ENCODE peak calls at places on chromosome 19, in nine cellular contexts. T, C, O, A, D, W, R, Y and F are unnamed samples. For H3K27me3, the result is how much of the 10 kb centered on the place peaks cover.

GRCh38 chr19:460877-461609 is at the start of gene SHC2:
- DNase-seq in T (peak), O (no peak), D (no peak), W (no peak), A (no peak), C (no peak), Y (no peak), R (no peak), F (no peak)

GRCh38 chr19:51702103-51702753 is 9.1 kb downstream of the SPACA6 start:
- DNase-seq in D (peak), A (peak), Y (no peak), R (no peak), C (peak), W (no peak), T (peak), O (peak), F (peak)

GRCh38 chr19:14979136-14979497 is 547 bp downstream of the SLC1A6 start:
- DNase-seq in D (no peak), O (no peak), R (no peak), T (no peak), Y (no peak), C (no peak), A (no peak), W (no peak), F (no peak)

GRCh38 chr19:42252365-42253244 is 2.3 kb downstream of the ERF start:
- DNase-seq in C (peak), O (no peak), T (peak), W (no peak), A (no peak), R (peak), D (peak), Y (no peak), F (no peak)

GRCh38 chr19:49809155-49809986 is 3.7 kb downstream of the FUZ start:
- DNase-seq in C (peak), O (peak), D (no peak), R (no peak), T (peak), A (peak), Y (peak), W (no peak), F (peak)

GRCh38 chr19:2983351-2984195 is 6.2 kb downstream of the TLE6 start:
- DNase-seq in D (peak), Y (peak), O (no peak), T (peak), R (peak), A (peak), C (peak), W (no peak), F (no peak)

GRCh38 chr19:9796113-9796773 is 22.6 kb downstream of the FBXL12 start:
- DNase-seq in R (peak), C (peak), A (peak), D (peak), O (peak), Y (peak), W (peak), T (peak), F (peak)

GRCh38 chr19:10838377-10838776 is 2.4 kb upstream of the TMED1 start:
- DNase-seq in O (no peak), W (no peak), D (no peak), A (no peak), C (no peak), R (no peak), Y (no peak), T (no peak), F (no peak)

GRCh38 chr19:38717051-38717450 is 27.2 kb downstream of the CAPN12 start:
- DNase-seq in R (no peak), W (no peak), T (no peak), O (no peak), Y (no peak), C (no peak), D (no peak), A (no peak), F (no peak)

GRCh38 chr19:42601811-42602443 is 7.2 kb upstream of the CEACAM8 start:
- DNase-seq in R (peak), D (no peak), Y (peak), T (no peak), W (no peak), O (no peak), C (peak), A (no peak), F (no peak)

GRCh38 chr19:53908933-53909415 is at the start of gene CACNG7:
- DNase-seq in C (peak), D (no peak), W (no peak), A (no peak), R (no peak), Y (no peak), O (no peak), T (no peak), F (no peak)

GRCh38 chr19:49491030-49491803 is 3.8 kb downstream of the RPL13A start:
- DNase-seq in C (no peak), O (no peak), T (no peak), D (no peak), R (no peak), Y (no peak), W (no peak), A (no peak), F (no peak)

GRCh38 chr19:57566396-57567256 is 7.0 kb upstream of the ZNF550 start:
- DNase-seq in W (no peak), R (peak), O (no peak), C (peak), T (no peak), D (no peak), A (no peak), Y (peak), F (no peak)

GRCh38 chr19:51024924-51025323 is 1.5 kb downstream of the KLK11 start:
- DNase-seq in W (no peak), R (no peak), C (no peak), A (no peak), D (no peak), T (no peak), O (no peak), Y (no peak), F (no peak)

GRCh38 chr19:31356587-31357314 is 7.5 kb upstream of the TSHZ3 start:
- DNase-seq in T (no peak), R (no peak), W (no peak), Y (no peak), A (peak), D (no peak), O (peak), C (peak), F (peak)

GRCh38 chr19:31354919-31355318 is 5.7 kb upstream of the TSHZ3 start:
- DNase-seq in O (no peak), Y (no peak), R (no peak), W (no peak), D (no peak), C (no peak), T (no peak), A (peak), F (no peak)

GRCh38 chr19:31354316-31354715 is 5.1 kb upstream of the TSHZ3 start:
- DNase-seq in R (no peak), D (no peak), W (no peak), O (no peak), C (no peak), Y (no peak), T (no peak), A (peak), F (no peak)

GRCh38 chr19:31355330-31356289 is 6.4 kb upstream of the TSHZ3 start:
- DNase-seq in W (no peak), Y (no peak), C (peak), R (no peak), O (no peak), A (peak), T (no peak), D (no peak), F (no peak)

DNA sequence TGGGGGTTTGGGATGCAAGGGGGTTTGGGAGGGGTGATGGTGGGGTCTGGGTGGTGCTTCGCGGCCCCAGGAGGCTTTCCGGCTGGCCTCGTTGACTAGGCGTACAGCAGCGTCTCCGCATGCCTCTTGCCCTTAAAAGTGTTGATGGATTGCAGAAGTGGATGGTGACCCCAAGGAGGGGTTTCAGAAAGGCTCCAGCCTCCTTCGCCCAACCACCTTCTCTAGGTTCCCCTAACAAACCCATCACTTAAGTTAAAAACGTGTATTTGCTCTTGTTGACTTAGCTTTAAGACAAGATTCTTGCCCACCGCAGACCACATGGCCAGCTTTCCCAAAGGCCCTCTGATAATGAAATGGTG is 8.1 kb upstream of the TSHZ3 start:
- DNase-seq in R (no peak), O (no peak), C (no peak), A (no peak), W (no peak), T (no peak), D (no peak), Y (no peak), F (no peak)
- H3K27me3 ChIP-seq in R (under half), O (under half), C (under half), A (under half), W (under half), T (under half), D (half or more), Y (under half), F (under half)

GRCh38 chr19:48230555-48231129 is 25.1 kb downstream of the CARD8 start:
- DNase-seq in W (no peak), C (no peak), O (peak), A (no peak), T (no peak), Y (no peak), R (no peak), D (no peak), F (no peak)
- H3K27me3 ChIP-seq in W (under half), C (under half), O (under half), A (under half), T (under half), Y (under half), R (under half), D (under half), F (under half)

GRCh38 chr19:46134527-46134926 is 10.0 kb upstream of the IGFL3 start:
- DNase-seq in Y (peak), D (no peak), C (peak), R (peak), A (no peak), W (peak), O (no peak), T (no peak), F (peak)
- H3K27me3 ChIP-seq in Y (under half), D (under half), C (under half), R (under half), A (under half), W (under half), O (under half), T (under half), F (under half)

GRCh38 chr19:22428299-22428913 is 6.3 kb upstream of the ZNF98 start:
- DNase-seq in Y (no peak), D (no peak), T (no peak), C (no peak), A (no peak), W (no peak), O (no peak), R (no peak), F (no peak)
- H3K27me3 ChIP-seq in Y (under half), D (under half), T (under half), C (under half), A (under half), W (under half), O (under half), R (under half), F (under half)

GRCh38 chr19:4278926-4279529 is at the start of gene SHD:
- DNase-seq in O (no peak), T (no peak), C (no peak), A (peak), Y (no peak), R (peak), D (no peak), W (no peak), F (no peak)
- H3K27me3 ChIP-seq in O (under half), T (under half), C (under half), A (under half), Y (under half), R (under half), D (half or more), W (under half), F (under half)

GRCh38 chr19:34731964-34732363 is 2.1 kb upstream of the ZNF181 start:
- DNase-seq in A (no peak), W (no peak), Y (no peak), T (no peak), R (no peak), C (no peak), O (no peak), D (no peak), F (no peak)
- H3K27me3 ChIP-seq in A (under half), W (under half), Y (under half), T (under half), R (under half), C (under half), O (under half), D (under half), F (under half)